ENCODE peak calls at places on chromosomes 6 and 20, in four cellular contexts. One of them, this sample, is unnamed.

GRCh38 chr6:42013134-42013516 is 37.2 kb upstream of the TAF8 start:
- DNase-seq in GM12878: no peak
- DNase-seq in HEK293T: no peak
- DNase-seq in HepG2: no peak
- DNase-seq in this sample: no peak

GRCh38 chr20:18698735-18699380 is 111.0 kb downstream of the DTD1 start:
- DNase-seq in HepG2: no peak
- DNase-seq in HEK293T: no peak
- DNase-seq in GM12878: no peak
- DNase-seq in this sample: no peak

GRCh38 chr20:57594092-57594911 is 25.9 kb downstream of the ZBP1 start:
- DNase-seq in HepG2: peak; percentile 33
- DNase-seq in HEK293T: peak; percentile 74
- DNase-seq in GM12878: no peak
- DNase-seq in this sample: peak; percentile 75

GRCh38 chr20:56665806-56666205 is 36.7 kb downstream of the TFAP2C start:
- DNase-seq in HEK293T: no peak
- DNase-seq in HepG2: no peak
- DNase-seq in GM12878: no peak
- DNase-seq in this sample: no peak

GRCh38 chr20:14928083-14928482 is 590.7 kb upstream of the FLRT3 start:
- DNase-seq in HEK293T: no peak
- DNase-seq in GM12878: no peak
- DNase-seq in HepG2: no peak
- DNase-seq in this sample: no peak

GRCh38 chr6:54681987-54682386 is 164.6 kb upstream of the FAM83B start:
- DNase-seq in GM12878: no peak
- DNase-seq in HEK293T: no peak
- DNase-seq in HepG2: no peak
- DNase-seq in this sample: no peak

GRCh38 chr6:150323205-150323604 is 45.6 kb upstream of the IYD start:
- DNase-seq in HEK293T: no peak
- DNase-seq in GM12878: no peak
- DNase-seq in HepG2: no peak
- DNase-seq in this sample: no peak

GRCh38 chr6:21628162-21628561 is 34.6 kb downstream of the SOX4 start:
- DNase-seq in HEK293T: no peak
- DNase-seq in GM12878: no peak
- DNase-seq in HepG2: no peak
- DNase-seq in this sample: no peak

GRCh38 chr6:27630727-27631613 is 158.1 kb upstream of the ZNF184 start:
- DNase-seq in HepG2: peak; percentile 74
- DNase-seq in GM12878: peak; percentile 49
- DNase-seq in HEK293T: peak; percentile 77
- DNase-seq in this sample: peak; percentile 84

GRCh38 chr6:93731306-93731705 is 311.9 kb upstream of the EPHA7 start:
- DNase-seq in HepG2: no peak
- DNase-seq in HEK293T: no peak
- DNase-seq in GM12878: no peak
- DNase-seq in this sample: no peak

GRCh38 chr6:170223718-170224693 is 66.9 kb downstream of the DLL1 start:
- DNase-seq in GM12878: no peak
- DNase-seq in HEK293T: no peak
- DNase-seq in HepG2: no peak
- DNase-seq in this sample: no peak

GRCh38 chr6:157880534-157880933 is 57.5 kb downstream of the SNX9 start:
- DNase-seq in GM12878: no peak
- DNase-seq in HEK293T: no peak
- DNase-seq in HepG2: no peak
- DNase-seq in this sample: no peak

GRCh38 chr6:7697820-7698623 is 27.9 kb upstream of the BMP6 start:
- DNase-seq in HEK293T: no peak
- DNase-seq in HepG2: peak; percentile 84
- DNase-seq in GM12878: no peak
- DNase-seq in this sample: no peak

DNA sequence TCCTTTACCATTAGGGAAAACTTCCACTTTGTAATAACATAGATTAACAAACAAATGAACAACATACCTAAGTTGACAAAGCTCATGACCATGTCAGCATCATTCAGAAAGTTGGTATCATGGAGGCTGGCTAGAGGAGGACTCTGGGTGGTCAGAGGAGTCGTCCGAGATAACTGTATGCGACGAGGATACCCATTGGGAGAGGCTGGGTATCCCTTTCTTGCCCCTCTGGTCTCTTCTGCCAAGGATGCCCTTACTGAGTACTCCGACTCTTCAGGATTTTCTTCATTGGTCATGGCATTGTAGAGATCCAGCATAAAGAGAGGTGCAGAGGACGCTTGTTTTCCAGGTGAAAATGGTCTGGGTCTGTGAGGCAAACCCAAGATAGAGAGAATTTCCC is 1.1 kb downstream of the BMP5 start:
- DNase-seq in GM12878: no peak
- DNase-seq in HepG2: no peak
- DNase-seq in HEK293T: no peak
- DNase-seq in this sample: no peak
- TF ChIP-seq FOXK2 in GM12878: no peak
- TF ChIP-seq FOXK2 in HepG2: no peak
- TF ChIP-seq FOXK2 in HEK293T: no peak
- TF ChIP-seq FOXK2 in this sample: no peak

GRCh38 chr6:26053929-26054658 is 33.1 kb upstream of the HFE start:
- DNase-seq in GM12878: no peak
- DNase-seq in HEK293T: no peak
- DNase-seq in HepG2: no peak
- DNase-seq in this sample: no peak
- TF ChIP-seq FOXK2 in GM12878: no peak
- TF ChIP-seq FOXK2 in HEK293T: no peak
- TF ChIP-seq FOXK2 in HepG2: no peak
- TF ChIP-seq FOXK2 in this sample: no peak

GRCh38 chr20:53047203-53047602 is 75.0 kb downstream of the TSHZ2 start:
- DNase-seq in GM12878: no peak
- DNase-seq in HepG2: no peak
- DNase-seq in HEK293T: no peak
- DNase-seq in this sample: no peak

GRCh38 chr20:53050338-53050737 is 78.2 kb downstream of the TSHZ2 start:
- DNase-seq in HepG2: no peak
- DNase-seq in HEK293T: no peak
- DNase-seq in GM12878: no peak
- DNase-seq in this sample: no peak

GRCh38 chr20:53048387-53048786 is 76.2 kb downstream of the TSHZ2 start:
- DNase-seq in HEK293T: no peak
- DNase-seq in HepG2: no peak
- DNase-seq in GM12878: no peak
- DNase-seq in this sample: no peak

GRCh38 chr20:53044296-53044695 is 72.1 kb downstream of the TSHZ2 start:
- DNase-seq in HEK293T: no peak
- DNase-seq in GM12878: no peak
- DNase-seq in HepG2: no peak
- DNase-seq in this sample: no peak

DNA sequence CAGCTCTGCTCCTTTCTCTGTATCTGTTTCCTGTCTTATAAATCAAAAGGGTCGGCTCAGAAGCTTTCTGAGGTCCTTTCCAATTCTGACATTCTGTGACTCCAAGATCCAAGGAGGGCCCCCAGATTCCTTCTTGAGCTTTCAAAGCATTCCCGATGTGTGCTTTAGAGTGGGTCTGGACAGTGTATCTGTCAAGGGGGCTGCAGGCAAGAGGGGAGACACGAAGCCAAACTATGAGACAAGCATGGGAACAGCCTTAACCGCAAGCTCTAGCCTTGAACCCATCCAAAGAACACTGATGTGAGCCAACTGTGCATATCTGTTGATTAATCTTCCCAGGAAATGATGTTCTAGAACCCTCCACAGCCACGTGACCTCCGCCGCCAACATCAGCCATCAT is 73.8 kb downstream of the TSHZ2 start:
- DNase-seq in GM12878: no peak
- DNase-seq in HEK293T: no peak
- DNase-seq in HepG2: no peak
- DNase-seq in this sample: no peak
- TF ChIP-seq FOXK2 in GM12878: no peak
- TF ChIP-seq FOXK2 in HEK293T: no peak
- TF ChIP-seq FOXK2 in HepG2: no peak
- TF ChIP-seq FOXK2 in this sample: no peak

GRCh38 chr6:30903236-30903635 is 4.8 kb upstream of the GTF2H4 start:
- DNase-seq in HEK293T: no peak
- DNase-seq in GM12878: no peak
- DNase-seq in HepG2: no peak
- DNase-seq in this sample: no peak
- TF ChIP-seq FOXK2 in HEK293T: no peak
- TF ChIP-seq FOXK2 in GM12878: no peak
- TF ChIP-seq FOXK2 in HepG2: no peak
- TF ChIP-seq FOXK2 in this sample: no peak

GRCh38 chr20:4898282-4898681 is 103.0 kb downstream of the SLC23A2 start:
- DNase-seq in HEK293T: no peak
- DNase-seq in GM12878: no peak
- DNase-seq in HepG2: no peak
- DNase-seq in this sample: no peak
- TF ChIP-seq FOXK2 in HEK293T: no peak
- TF ChIP-seq FOXK2 in GM12878: no peak
- TF ChIP-seq FOXK2 in HepG2: no peak
- TF ChIP-seq FOXK2 in this sample: no peak

GRCh38 chr20:38113401-38114325 is 51.4 kb downstream of the TGM2 start:
- DNase-seq in HEK293T: peak; percentile 35
- DNase-seq in GM12878: no peak
- DNase-seq in HepG2: peak; percentile 78
- DNase-seq in this sample: peak; percentile 85

GRCh38 chr20:38112943-38113294 is 52.2 kb downstream of the TGM2 start:
- DNase-seq in GM12878: no peak
- DNase-seq in HepG2: no peak
- DNase-seq in HEK293T: no peak
- DNase-seq in this sample: no peak

GRCh38 chr20:38115896-38116295 is 49.2 kb downstream of the TGM2 start:
- DNase-seq in GM12878: no peak
- DNase-seq in HepG2: no peak
- DNase-seq in HEK293T: no peak
- DNase-seq in this sample: no peak

GRCh38 chr20:38115205-38115604 is 49.9 kb downstream of the TGM2 start:
- DNase-seq in HepG2: no peak
- DNase-seq in GM12878: no peak
- DNase-seq in HEK293T: no peak
- DNase-seq in this sample: no peak

GRCh38 chr20:38114353-38114791 is 50.7 kb downstream of the TGM2 start:
- DNase-seq in GM12878: no peak
- DNase-seq in HepG2: no peak
- DNase-seq in HEK293T: no peak
- DNase-seq in this sample: peak; percentile 65
- TF ChIP-seq FOXK2 in GM12878: no peak
- TF ChIP-seq FOXK2 in HepG2: no peak
- TF ChIP-seq FOXK2 in HEK293T: no peak
- TF ChIP-seq FOXK2 in this sample: no peak

GRCh38 chr20:2103454-2104153 is 2.0 kb downstream of the STK35 start:
- DNase-seq in HEK293T: no peak
- DNase-seq in GM12878: no peak
- DNase-seq in HepG2: peak; percentile 72
- DNase-seq in this sample: no peak
- TF ChIP-seq FOXK2 in HEK293T: no peak
- TF ChIP-seq FOXK2 in GM12878: no peak
- TF ChIP-seq FOXK2 in HepG2: no peak
- TF ChIP-seq FOXK2 in this sample: no peak

GRCh38 chr6:162621246-162621645 is 106.3 kb downstream of the PRKN start:
- DNase-seq in HepG2: peak; percentile 45
- DNase-seq in HEK293T: peak; percentile 53
- DNase-seq in GM12878: no peak
- DNase-seq in this sample: no peak
- TF ChIP-seq FOXK2 in HepG2: no peak
- TF ChIP-seq FOXK2 in HEK293T: no peak
- TF ChIP-seq FOXK2 in GM12878: no peak
- TF ChIP-seq FOXK2 in this sample: no peak

DNA sequence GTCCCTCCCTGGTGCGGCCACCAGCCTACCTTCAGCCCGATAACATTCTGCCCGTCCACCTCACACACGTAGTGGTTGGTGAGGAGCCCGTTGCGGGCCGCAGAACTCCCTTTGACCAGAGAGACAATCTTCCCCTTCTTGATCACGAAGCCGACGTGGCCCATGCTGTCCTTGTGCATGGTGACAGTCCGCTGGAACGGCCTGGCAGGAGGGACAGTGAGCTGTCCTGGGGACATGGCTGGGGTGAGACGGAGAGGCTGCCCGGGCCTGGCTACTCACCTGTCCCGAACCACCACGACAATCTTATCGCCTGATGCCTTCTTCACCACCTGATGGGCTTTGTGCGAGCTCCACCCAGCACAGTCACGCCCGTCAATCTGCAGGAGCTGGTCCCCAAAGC is 16.6 kb downstream of the SDCBP2 start:
- DNase-seq in HEK293T: no peak
- DNase-seq in HepG2: no peak
- DNase-seq in GM12878: no peak
- DNase-seq in this sample: no peak
- TF ChIP-seq FOXK2 in HEK293T: no peak
- TF ChIP-seq FOXK2 in HepG2: no peak
- TF ChIP-seq FOXK2 in GM12878: no peak
- TF ChIP-seq FOXK2 in this sample: no peak